ENCODE peak calls at places on chromosomes 13 and 19, in seven cellular contexts. J is transverse colon, X is caudate nucleus, V is esophagus squamous epithelium, O is A549, D is mesendoderm, G is Panc1. R is an unnamed sample.

GRCh38 chr19:42018503-42019193 is 24.6 kb upstream of the ATP1A3 start:
- DNase-seq in D (no peak), J (no peak), G (no peak), V (no peak), X (no peak), O (no peak), R (no peak)

GRCh38 chr13:40982772-40983171 is 36.3 kb downstream of the ELF1 start:
- DNase-seq in D (peak; percentile 40), J (peak; percentile 41), X (no peak), V (no peak), G (no peak), O (no peak), R (no peak)

GRCh38 chr13:109592776-109593175 is 193.6 kb downstream of the IRS2 start:
- DNase-seq in O (no peak), D (no peak), G (no peak), X (no peak), V (no peak), J (no peak), R (no peak)

GRCh38 chr19:42552086-42553065 is 24.1 kb upstream of the CEACAM1 start:
- DNase-seq in G (no peak), V (no peak), D (no peak), J (no peak), X (no peak), O (no peak), R (no peak)

GRCh38 chr19:15304140-15304705 is 28.1 kb downstream of the BRD4 start:
- DNase-seq in G (no peak), X (no peak), V (no peak), O (no peak), D (no peak), J (no peak), R (no peak)

GRCh38 chr13:64704121-64704520 is 2526.0 kb downstream of the PCDH9 start:
- DNase-seq in J (no peak), D (no peak), V (no peak), X (no peak), G (no peak), O (no peak), R (no peak)

GRCh38 chr13:99357149-99357596 is 50.0 kb upstream of the GPR183 start:
- DNase-seq in X (no peak), V (no peak), D (no peak), G (no peak), O (no peak), J (no peak), R (no peak)

GRCh38 chr13:20306039-20306438 is 73.9 kb upstream of the GJB6 start:
- DNase-seq in O (no peak), D (no peak), J (no peak), X (no peak), G (no peak), V (no peak), R (no peak)

GRCh38 chr19:7534531-7534980 is 961 bp upstream of the PNPLA6 start:
- DNase-seq in J (peak; percentile 61), G (no peak), V (no peak), X (peak; percentile 94), D (peak; percentile 90), O (peak; percentile 80), R (no peak)

GRCh38 chr13:83895994-83896580 is 13.8 kb upstream of the SLITRK1 start:
- DNase-seq in X (no peak), V (no peak), O (no peak), G (no peak), D (no peak), J (no peak), R (peak; percentile 12)

GRCh38 chr13:41848435-41849255 is 112.3 kb downstream of the VWA8 start:
- DNase-seq in V (no peak), X (no peak), O (no peak), G (no peak), D (peak; percentile 18), J (no peak), R (no peak)

GRCh38 chr13:47862841-47863240 is 138.2 kb downstream of the SUCLA2 start:
- DNase-seq in V (no peak), J (no peak), G (no peak), D (no peak), O (no peak), X (no peak), R (no peak)

GRCh38 chr19:15437355-15438123 is 12.2 kb downstream of the WIZ start:
- DNase-seq in J (no peak), G (no peak), X (no peak), O (no peak), D (no peak), V (no peak), R (no peak)

GRCh38 chr13:35961002-35961401 is 170.2 kb downstream of the DCLK1 start:
- DNase-seq in V (no peak), D (no peak), J (no peak), G (no peak), X (no peak), O (no peak), R (no peak)

GRCh38 chr13:35961461-35962220 is 169.5 kb downstream of the DCLK1 start:
- DNase-seq in X (no peak), G (no peak), V (no peak), D (no peak), J (no peak), O (no peak), R (no peak)

GRCh38 chr13:35956074-35956473 is 175.1 kb downstream of the DCLK1 start:
- DNase-seq in O (no peak), G (no peak), J (no peak), D (no peak), V (no peak), X (no peak), R (no peak)

GRCh38 chr13:35957174-35957867 is 173.9 kb downstream of the DCLK1 start:
- DNase-seq in D (no peak), G (no peak), V (no peak), J (no peak), X (no peak), O (no peak), R (no peak)

GRCh38 chr13:35957996-35958395 is 173.2 kb downstream of the DCLK1 start:
- DNase-seq in O (no peak), J (no peak), D (no peak), X (peak; percentile 28), V (no peak), G (no peak), R (no peak)
- H3K27ac ChIP-seq in O (no peak overlapping the region), J (no peak overlapping the region), D (no peak overlapping the region), X (no peak overlapping the region), V (no peak overlapping the region), G (no peak overlapping the region), R (no peak overlapping the region)

DNA sequence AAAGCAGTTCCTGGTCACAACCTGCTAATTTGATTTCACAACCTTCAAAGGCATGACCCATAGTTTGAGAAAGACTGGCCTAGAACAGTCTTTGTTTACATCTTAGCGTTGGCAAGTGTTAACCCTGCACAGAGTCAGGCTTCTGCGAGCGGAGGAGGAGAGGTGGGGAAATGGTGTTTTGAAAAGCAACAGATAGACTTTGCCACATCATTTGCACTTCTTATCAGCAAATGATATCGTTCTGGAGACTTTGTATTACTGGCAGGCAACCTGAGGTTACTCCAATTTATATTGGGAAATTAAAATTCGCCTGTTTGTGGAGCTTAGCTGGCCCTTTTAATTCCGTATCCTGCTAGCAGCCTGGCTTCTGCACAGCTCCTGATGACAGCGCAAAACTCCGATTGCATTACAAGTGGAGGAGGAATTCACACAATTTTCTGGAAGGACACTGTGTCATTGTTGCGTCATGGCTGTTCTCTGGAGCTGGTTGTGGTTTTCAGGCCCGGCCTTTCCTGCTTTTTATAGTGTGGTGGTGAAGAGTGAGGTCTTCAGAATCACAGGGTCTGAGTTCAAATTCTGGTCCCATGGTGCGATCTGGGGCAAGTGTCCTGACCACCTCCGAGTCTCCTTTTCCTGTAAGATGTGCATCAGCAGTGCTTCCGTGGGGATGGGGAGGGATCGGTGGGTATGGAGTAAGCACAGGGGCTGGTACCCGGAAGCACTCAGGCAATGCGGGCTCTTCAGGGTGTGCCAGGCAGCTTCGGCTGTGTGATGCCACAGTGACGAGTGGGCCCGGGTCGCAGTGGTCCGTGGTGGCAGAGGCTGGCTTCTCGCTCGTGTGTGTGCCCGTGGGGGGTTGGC is 49.1 kb upstream of the EHD2 start:
- DNase-seq in O (peak; percentile 44), J (peak; percentile 69), V (peak; percentile 10), X (peak; percentile 45), D (peak; percentile 86), G (no peak), R (peak; percentile 83)
- H3K27ac ChIP-seq in O (peak overlapping the region; percentile 79), J (peak overlapping the region; percentile 93), V (peak overlapping the region; percentile 82), X (peak overlapping the region; percentile 86), D (peak overlapping the region; percentile 51), G (no peak overlapping the region), R (peak overlapping the region; percentile 86)

GRCh38 chr13:50358221-50358620 is 343.0 kb downstream of the KCNRG start:
- DNase-seq in O (no peak), D (no peak), V (no peak), J (no peak), G (no peak), X (no peak), R (no peak)

GRCh38 chr13:50355797-50356196 is 340.6 kb downstream of the KCNRG start:
- DNase-seq in G (no peak), O (no peak), J (no peak), D (no peak), V (no peak), X (no peak), R (no peak)

GRCh38 chr13:50357586-50358118 is 342.4 kb downstream of the KCNRG start:
- DNase-seq in V (no peak), D (no peak), G (no peak), O (no peak), X (no peak), J (no peak), R (peak; percentile 59)

GRCh38 chr13:50358715-50359367 is 343.6 kb downstream of the KCNRG start:
- DNase-seq in G (no peak), V (no peak), D (no peak), X (no peak), J (no peak), O (no peak), R (no peak)

GRCh38 chr13:50357136-50357535 is 341.9 kb downstream of the KCNRG start:
- DNase-seq in V (no peak), J (no peak), O (no peak), X (no peak), D (no peak), G (no peak), R (no peak)
- H3K27ac ChIP-seq in V (no peak overlapping the region), J (peak overlapping the region; percentile 66), O (no peak overlapping the region), X (no peak overlapping the region), D (no peak overlapping the region), G (peak overlapping the region; percentile 59), R (peak overlapping the region; percentile 8)

DNA sequence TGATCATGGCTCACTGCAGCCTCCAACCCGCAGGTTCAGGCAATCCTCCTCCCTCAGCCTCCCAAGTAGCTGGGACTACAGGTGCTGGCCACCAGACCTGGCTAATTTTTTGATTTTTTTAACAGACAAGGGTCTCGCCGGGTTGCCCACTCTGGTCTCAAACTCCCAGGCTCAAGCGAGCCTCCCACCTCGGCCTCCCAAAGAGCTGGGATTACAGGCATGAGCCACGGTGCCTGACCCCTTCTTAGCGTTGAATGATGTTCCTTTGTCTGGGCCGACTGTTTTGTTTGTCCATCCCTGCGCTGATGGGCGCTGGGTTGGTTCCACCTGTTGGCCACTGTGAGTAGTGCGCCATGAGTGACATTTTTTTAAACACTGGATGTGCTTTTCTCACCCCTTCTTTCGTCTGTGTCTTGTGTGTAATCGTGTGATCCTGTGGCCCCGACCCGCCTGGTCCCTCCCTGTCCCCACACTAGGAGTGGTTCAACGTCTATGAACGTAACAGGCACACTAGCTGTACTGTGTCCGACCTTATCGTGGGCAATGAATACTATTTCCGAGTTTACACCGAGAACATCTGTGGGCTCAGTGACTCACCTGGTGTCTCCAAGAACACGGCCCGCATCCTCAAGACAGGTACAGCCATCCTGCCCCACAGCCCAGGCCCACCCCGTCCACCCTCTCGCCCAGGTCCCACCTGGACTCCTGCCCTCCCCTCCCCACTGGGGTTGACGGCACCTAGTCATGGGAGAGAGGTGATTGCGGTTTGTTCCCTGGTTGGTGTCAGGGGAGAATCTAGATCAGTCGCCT is 15.0 kb upstream of the EMC10 start:
- DNase-seq in V (no peak), X (peak; percentile 16), D (peak; percentile 72), O (peak; percentile 99), G (peak; percentile 54), J (peak; percentile 73), R (no peak)
- H3K27ac ChIP-seq in V (no peak overlapping the region), X (no peak overlapping the region), D (no peak overlapping the region), O (peak overlapping the region; percentile 41), G (peak overlapping the region; percentile 44), J (no peak overlapping the region), R (no peak overlapping the region)